ENCODE peak calls at places on chromosomes 16 and 17, in nine cellular contexts. P is fibroblast of the aortic adventitia, S is neural progenitor cell, K is omental fat pad, Q is GM13976, O is left lung, V is HFFc6, L is K562, Z is uterus. U is an unnamed sample.

GRCh38 chr17:61196302-61196704 is 203.3 kb upstream of the TBX2 start:
- DNase-seq in L (no peak), P (no peak), O (no peak), K (no peak), V (no peak), S (no peak), Z (no peak), Q (no peak), U (no peak)

GRCh38 chr17:69581061-69581955 is 166.8 kb downstream of the MAP2K6 start:
- DNase-seq in S (no peak), K (no peak), L (no peak), Q (peak; percentile 37), O (no peak), Z (no peak), V (no peak), P (no peak), U (peak; percentile 38)

GRCh38 chr16:86554599-86554916 is 477 bp downstream of the MTHFSD start:
- DNase-seq in Z (no peak), K (no peak), O (no peak), L (no peak), P (no peak), S (peak; percentile 53), Q (no peak), V (no peak), U (no peak)

GRCh38 chr17:31548709-31549108 is 157.2 kb downstream of the RAB11FIP4 start:
- DNase-seq in L (peak; percentile 42), P (no peak), S (no peak), Z (no peak), K (no peak), O (no peak), V (no peak), Q (no peak), U (no peak)

GRCh38 chr17:82582208-82582607 is 62.7 kb downstream of the FOXK2 start:
- DNase-seq in S (no peak), P (peak; percentile 9), V (no peak), Z (no peak), K (no peak), O (no peak), L (no peak), Q (no peak), U (no peak)

GRCh38 chr16:50509521-50510341 is 38.5 kb upstream of the NKD1 start:
- DNase-seq in K (no peak), P (peak; percentile 3), O (no peak), V (no peak), L (peak; percentile 51), Z (no peak), S (peak; percentile 63), Q (peak; percentile 58), U (peak; percentile 45)

GRCh38 chr16:67558859-67559258 is 3.5 kb upstream of the CTCF start:
- DNase-seq in L (no peak), S (no peak), O (no peak), V (no peak), Z (no peak), K (no peak), Q (no peak), P (no peak), U (no peak)

GRCh38 chr17:37844158-37844976 is 79.8 kb upstream of the TBC1D3K start:
- DNase-seq in V (peak; percentile 48), P (peak; percentile 34), K (no peak), Q (peak; percentile 86), L (peak; percentile 84), O (peak; percentile 75), S (peak; percentile 85), Z (peak; percentile 17), U (peak; percentile 71)

DNA sequence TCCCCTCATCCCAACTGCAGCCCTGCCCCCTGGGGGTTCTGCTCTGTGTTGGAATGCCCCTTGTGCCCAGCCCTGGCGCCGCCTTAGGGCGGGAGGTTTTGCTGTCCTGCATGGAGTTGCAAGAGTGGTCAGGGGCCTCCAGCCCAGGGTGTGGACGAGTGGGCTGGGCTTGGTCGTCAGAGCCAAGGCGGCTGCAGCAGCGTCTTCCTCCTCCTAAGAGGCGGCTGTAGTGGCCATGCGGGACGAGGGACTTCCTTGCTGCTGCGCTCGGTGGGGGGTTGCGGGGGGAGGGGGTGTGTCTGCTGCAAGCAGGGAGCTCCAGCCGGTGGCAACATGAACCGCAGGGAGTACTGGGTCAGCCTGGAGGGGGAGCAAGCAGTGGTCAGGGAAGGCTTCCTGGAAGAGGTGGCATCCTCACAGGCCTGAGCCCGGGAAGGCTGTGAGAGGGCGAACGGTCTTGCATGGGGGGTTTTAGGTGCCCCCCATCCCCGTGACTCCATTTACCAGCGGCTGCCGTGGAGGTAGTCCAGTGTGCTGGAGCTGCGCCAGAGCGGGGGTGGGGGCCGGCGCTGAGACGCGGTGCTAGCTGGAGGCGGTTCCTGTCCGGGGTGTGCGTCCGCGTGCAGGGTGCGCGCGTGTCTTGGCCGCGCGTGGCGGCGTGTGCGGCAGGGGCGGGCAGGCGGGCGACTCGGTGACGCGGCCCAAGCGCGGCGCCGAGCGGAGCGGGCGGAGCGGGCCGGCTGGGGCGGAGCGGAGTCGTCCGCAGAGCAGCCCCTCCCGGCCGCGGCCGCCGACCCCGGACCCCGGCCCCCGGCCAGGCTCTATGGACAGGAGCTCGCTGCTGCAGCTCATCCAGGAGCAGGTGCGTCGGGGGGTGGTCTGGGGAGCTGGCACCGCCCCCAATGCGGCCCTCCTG is at the start of gene RHBDL1:
- DNase-seq in K (no peak), Z (no peak), Q (no peak), S (peak; percentile 61), V (peak; percentile 24), L (peak; percentile 60), P (peak; percentile 6), O (no peak), U (no peak)
- TF ChIP-seq CTCF in K (no peak), Z (no peak), Q (no peak), S (no peak), V (no peak), L (peak; percentile 38), P (no peak), O (no peak), U (no peak)

GRCh38 chr16:4270595-4270994 is 2.2 kb downstream of the TFAP4 start:
- DNase-seq in Q (peak; percentile 35), O (no peak), V (no peak), K (no peak), L (no peak), P (no peak), S (no peak), Z (no peak), U (no peak)

GRCh38 chr16:4270091-4270490 is 2.7 kb downstream of the TFAP4 start:
- DNase-seq in Q (no peak), Z (no peak), V (no peak), L (no peak), P (no peak), O (no peak), S (no peak), K (no peak), U (no peak)

GRCh38 chr16:4273858-4274291 is 1.1 kb upstream of the TFAP4 start:
- DNase-seq in K (no peak), L (no peak), P (peak; percentile 64), O (peak; percentile 65), Z (peak; percentile 61), S (peak; percentile 76), V (peak; percentile 19), Q (peak; percentile 71), U (peak; percentile 66)

GRCh38 chr16:4272114-4272954 is 489 bp downstream of the TFAP4 start:
- DNase-seq in O (peak; percentile 78), P (no peak), Q (peak; percentile 73), L (peak; percentile 66), K (no peak), Z (no peak), S (peak; percentile 74), V (no peak), U (peak; percentile 80)

DNA sequence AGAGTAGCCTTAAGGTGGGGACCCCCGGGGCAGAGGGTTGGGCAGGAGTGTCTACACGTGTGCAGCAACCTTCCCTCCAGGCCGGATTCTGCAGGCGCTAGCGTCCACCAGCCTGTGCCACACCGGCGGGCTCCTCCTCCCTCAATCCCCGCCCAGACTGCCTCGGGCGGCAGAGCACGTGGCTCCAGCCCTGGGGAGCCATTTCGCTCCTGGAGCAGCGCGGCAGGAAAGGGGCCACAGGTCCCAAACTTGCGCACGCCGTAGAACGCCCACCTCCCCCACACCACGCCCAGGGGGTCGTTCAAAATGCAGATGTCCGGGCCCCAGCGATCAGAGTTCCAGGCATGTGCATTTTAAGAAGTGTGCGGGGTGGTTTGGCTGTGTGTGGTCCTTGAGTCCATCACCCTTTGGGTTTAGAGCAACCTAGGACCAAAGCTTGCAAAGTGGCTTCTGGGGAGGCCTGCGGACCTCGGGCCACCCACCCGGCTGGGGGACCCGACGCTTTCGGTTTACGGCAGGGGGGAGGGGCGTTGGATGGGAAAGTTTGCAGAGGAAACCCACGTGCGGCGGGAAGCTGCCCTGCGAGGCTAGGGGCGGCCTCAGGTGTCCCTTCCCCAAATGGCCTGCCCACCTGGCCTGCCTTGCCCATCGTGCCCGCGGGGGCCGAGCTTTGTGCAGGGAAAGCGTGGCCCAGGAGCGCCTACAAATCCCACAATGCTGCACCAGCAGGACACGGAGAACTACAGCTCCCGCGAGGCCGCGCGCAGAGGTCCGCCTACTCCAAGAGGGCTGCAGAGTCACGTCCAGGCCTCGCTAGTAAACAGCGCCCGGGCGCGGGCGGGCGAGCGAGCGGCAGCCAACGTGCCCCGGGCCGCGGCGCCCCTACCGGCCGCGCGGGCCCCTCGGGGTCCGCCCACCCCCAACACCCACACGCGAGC is 1.4 kb downstream of the TFAP4 start:
- DNase-seq in O (peak; percentile 95), Q (peak; percentile 95), S (peak; percentile 96), L (peak; percentile 87), P (peak; percentile 88), V (peak; percentile 92), K (peak; percentile 72), Z (peak; percentile 88), U (peak; percentile 95)
- TF ChIP-seq CTCF in O (no peak), Q (no peak), S (peak; percentile 38), L (peak; percentile 81), P (no peak), V (peak; percentile 47), K (no peak), Z (peak; percentile 36), U (peak; percentile 2)

GRCh38 chr16:20075243-20075642 is 1.6 kb upstream of the GPR139 start:
- DNase-seq in L (no peak), V (no peak), K (no peak), O (no peak), Z (no peak), Q (no peak), P (no peak), S (no peak), U (no peak)

GRCh38 chr16:20073203-20074088 is at the start of gene GPR139:
- DNase-seq in Z (no peak), P (no peak), S (peak; percentile 70), Q (no peak), V (no peak), K (no peak), L (no peak), O (no peak), U (no peak)

GRCh38 chr16:20074089-20074956 is 633 bp upstream of the GPR139 start:
- DNase-seq in Z (no peak), O (no peak), L (no peak), P (no peak), K (no peak), S (peak; percentile 44), V (no peak), Q (no peak), U (no peak)

GRCh38 chr16:20072524-20073202 is 1.0 kb downstream of the GPR139 start:
- DNase-seq in S (peak; percentile 6), V (no peak), Z (no peak), K (no peak), L (no peak), Q (no peak), O (no peak), P (no peak), U (no peak)
- TF ChIP-seq CTCF in S (no peak), V (no peak), Z (no peak), K (no peak), L (no peak), Q (no peak), O (no peak), P (no peak), U (no peak)

DNA sequence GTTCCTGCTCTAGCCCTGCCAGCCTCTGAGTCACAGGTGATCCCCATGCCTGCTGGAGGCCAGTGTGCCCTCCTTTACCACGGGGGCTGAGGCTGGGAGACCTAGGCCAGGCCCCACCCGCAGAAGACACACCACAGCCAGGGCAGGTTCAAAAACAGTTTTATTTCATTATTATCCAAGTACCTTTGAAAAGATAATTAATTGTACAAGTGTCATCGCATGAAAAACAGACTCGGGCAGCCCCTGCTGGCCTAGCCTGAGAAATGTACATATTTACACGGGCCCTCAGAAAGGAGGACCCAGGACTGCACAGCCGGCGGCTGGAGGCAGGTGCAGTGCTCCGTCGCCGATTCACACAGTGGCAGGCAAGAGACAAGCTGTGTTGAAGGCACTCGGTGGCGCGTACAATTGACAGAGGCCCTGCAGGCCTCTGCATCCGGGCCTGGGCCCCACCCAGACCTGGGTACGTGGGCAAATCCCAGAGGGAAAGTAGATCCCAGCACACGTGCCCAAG is 4.4 kb downstream of the PDIA2 start:
- DNase-seq in L (no peak), S (no peak), K (no peak), V (no peak), P (no peak), Z (no peak), O (no peak), Q (no peak), U (no peak)
- TF ChIP-seq CTCF in L (no peak), S (no peak), K (no peak), V (peak; percentile 31), P (no peak), Z (no peak), O (no peak), Q (no peak), U (no peak)

U was measured in GM20000.